ENCODE peak calls at places on chromosome 14, in seven cellular contexts. F, Y, C, G, K, Z and I are unnamed samples.

GRCh38 chr14:104182857-104183425 is 44.6 kb downstream of the KIF26A start:
- DNase-seq in C (no peak), Y (no peak), Z (no peak), K (no peak), G (no peak), F (no peak), I (no peak)

GRCh38 chr14:60061371-60061770 is 30.4 kb upstream of the PCNX4 start:
- DNase-seq in F (no peak), G (no peak), K (no peak), C (no peak), Y (no peak), Z (no peak), I (no peak)

GRCh38 chr14:96261772-96262485 is 5.9 kb downstream of the BDKRB1 start:
- DNase-seq in Z (no peak), K (peak), Y (no peak), F (no peak), G (no peak), C (no peak), I (no peak)

GRCh38 chr14:86766469-86766868 is 1226.5 kb downstream of the GALC start:
- DNase-seq in C (no peak), F (no peak), K (no peak), G (no peak), Z (no peak), Y (no peak), I (no peak)

GRCh38 chr14:34797747-34798583 is 77.2 kb downstream of the BAZ1A start:
- DNase-seq in F (no peak), G (no peak), K (no peak), Z (no peak), C (no peak), Y (no peak), I (no peak)

GRCh38 chr14:33962016-33962415 is 11.1 kb upstream of the EGLN3 start:
- DNase-seq in F (no peak), G (no peak), C (no peak), Z (no peak), Y (no peak), K (no peak), I (no peak)

GRCh38 chr14:90115780-90116179 is 54.0 kb downstream of the KCNK13 start:
- DNase-seq in K (no peak), F (no peak), Y (no peak), Z (no peak), G (no peak), C (no peak), I (no peak)

GRCh38 chr14:22520235-22520634 is 68.8 kb downstream of the DAD1 start:
- DNase-seq in C (no peak), Z (no peak), F (no peak), Y (no peak), G (no peak), K (no peak), I (no peak)

GRCh38 chr14:77219591-77219990 is 38.0 kb downstream of the TMEM63C start:
- DNase-seq in C (no peak), K (no peak), Y (no peak), Z (no peak), F (no peak), G (no peak), I (no peak)

GRCh38 chr14:65069874-65070709 is 32.2 kb downstream of the MAX start:
- DNase-seq in Y (no peak), K (no peak), C (no peak), G (no peak), F (no peak), Z (peak), I (no peak)

GRCh38 chr14:22796087-22796707 is 19.0 kb downstream of the SLC7A7 start:
- DNase-seq in G (no peak), F (no peak), C (no peak), Y (no peak), K (no peak), Z (no peak), I (no peak)

GRCh38 chr14:59961518-59962062 is 41.6 kb downstream of the LRRC9 start:
- DNase-seq in C (no peak), K (no peak), Z (no peak), G (no peak), Y (no peak), F (no peak), I (no peak)

GRCh38 chr14:23085458-23085857 is 9.5 kb downstream of the ACIN1 start:
- DNase-seq in Z (no peak), Y (no peak), K (no peak), G (no peak), F (no peak), C (no peak), I (no peak)

GRCh38 chr14:66163023-66163422 is 323.1 kb upstream of the CCDC196 start:
- DNase-seq in Y (no peak), K (no peak), F (no peak), C (no peak), G (no peak), Z (no peak), I (no peak)

DNA sequence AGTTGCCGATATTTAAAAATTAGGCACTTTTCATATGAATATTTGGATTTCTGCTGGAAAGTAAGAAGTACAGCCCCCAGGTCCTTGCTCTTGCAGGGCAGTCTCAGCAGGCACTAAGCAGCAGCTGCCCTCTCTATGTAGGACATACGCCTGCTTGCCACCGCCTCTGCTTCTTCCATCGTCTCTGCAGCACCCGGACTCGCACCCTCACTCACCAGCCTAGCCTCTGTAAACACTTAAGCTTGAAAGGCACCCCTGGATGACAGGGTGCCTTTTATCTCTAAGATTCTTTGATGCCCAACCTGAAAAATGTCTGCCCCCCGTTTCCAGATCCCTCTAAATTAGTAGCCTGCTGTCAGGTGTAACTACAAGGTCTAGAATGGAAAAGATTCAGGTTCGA is 19.0 kb downstream of the OTUB2 start:
- DNase-seq in Y (no peak), G (no peak), C (no peak), F (no peak), K (peak), Z (no peak), I (no peak)
- TF ChIP-seq CTCF in Y (no peak), G (no peak), C (no peak), F (no peak), K (no peak), Z (no peak), I (no peak)

DNA sequence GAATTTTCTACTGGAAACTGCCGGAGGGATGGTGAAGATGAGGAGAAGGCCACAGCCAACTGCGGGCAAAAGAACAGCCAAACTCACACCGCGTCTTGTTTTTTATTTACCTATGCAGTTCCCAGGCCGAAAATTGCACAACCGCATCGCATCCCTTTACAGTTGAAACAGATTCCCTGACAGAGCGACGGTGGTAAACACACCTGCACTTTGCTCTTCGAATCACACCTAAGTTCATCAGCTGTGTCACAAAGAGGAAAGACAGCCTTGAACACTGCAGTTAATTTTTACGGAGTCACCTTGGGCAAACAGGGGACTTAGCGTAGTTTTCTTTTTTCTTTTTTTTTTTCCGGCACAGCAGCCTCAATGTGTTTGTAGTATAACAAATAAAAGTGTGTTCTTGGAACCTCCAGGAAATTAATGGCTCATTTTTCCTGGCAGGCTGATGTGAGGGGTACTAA is 272.0 kb upstream of the DIO3 start:
- DNase-seq in Y (no peak), G (no peak), K (no peak), Z (peak), F (no peak), C (no peak), I (no peak)
- TF ChIP-seq EP300 in Y (no peak), G (no peak), K (no peak), Z (no peak), F (no peak), C (no peak), I (no peak)

GRCh38 chr14:93787465-93788306 is 599 bp downstream of the PRIMA1 start:
- DNase-seq in Z (no peak), C (no peak), Y (no peak), F (no peak), K (no peak), G (no peak), I (no peak)

GRCh38 chr14:93790966-93791365 is 2.7 kb upstream of the PRIMA1 start:
- DNase-seq in G (no peak), Y (no peak), Z (no peak), C (no peak), F (no peak), K (peak), I (no peak)

GRCh38 chr14:93788307-93788556 is at the start of gene PRIMA1:
- DNase-seq in C (no peak), G (no peak), F (no peak), Z (no peak), Y (no peak), K (no peak), I (no peak)

GRCh38 chr14:93789366-93790130 is 1.3 kb upstream of the PRIMA1 start:
- DNase-seq in G (no peak), K (peak), F (peak), C (no peak), Y (no peak), Z (no peak), I (no peak)

DNA sequence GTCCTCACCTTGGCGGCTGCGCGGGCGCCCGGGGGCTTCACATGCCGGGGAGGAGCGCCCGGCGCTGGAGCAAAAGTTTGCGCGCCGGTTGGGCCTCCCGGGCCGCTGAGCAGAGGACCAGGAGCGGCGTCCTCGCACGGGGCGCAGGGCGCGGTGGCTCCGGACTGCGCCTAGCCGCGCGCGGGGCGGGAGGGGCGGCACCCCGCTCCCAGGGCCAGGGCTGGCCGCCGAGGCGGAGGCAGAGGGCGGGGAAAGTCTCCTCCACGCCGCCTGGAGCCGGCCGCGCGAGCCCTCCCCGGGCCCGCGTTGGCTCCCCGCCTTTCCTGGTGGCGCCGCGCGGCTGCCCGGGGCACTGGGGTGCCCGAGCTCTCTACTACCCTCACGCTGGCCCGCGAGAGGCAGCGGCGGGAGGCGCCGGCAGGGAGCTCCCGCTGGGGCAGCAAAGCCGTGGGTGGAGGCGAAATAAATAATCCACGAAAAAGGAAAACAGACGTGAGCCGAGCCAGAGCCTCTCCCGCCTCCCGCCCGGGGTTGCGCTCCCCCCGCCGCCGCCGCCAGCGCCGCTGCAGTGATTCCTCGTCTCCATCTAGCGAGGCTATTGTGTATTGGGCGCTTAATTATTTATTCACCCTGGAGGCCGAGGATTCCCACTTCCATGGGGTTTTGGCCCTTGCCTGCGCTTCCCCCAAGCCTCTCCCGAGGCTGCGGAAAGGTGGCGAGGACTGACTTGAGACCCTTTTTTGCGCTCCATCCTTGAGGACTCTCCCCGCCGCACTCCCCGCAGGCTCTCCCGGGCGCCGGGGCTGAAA is 476 bp upstream of the PRIMA1 start:
- DNase-seq in K (peak), F (peak), G (no peak), C (peak), Y (no peak), Z (peak), I (peak)
- H3K4me3 ChIP-seq in K (peak), F (peak), G (peak), C (peak), Y (peak), Z (peak), I (peak)

DNA sequence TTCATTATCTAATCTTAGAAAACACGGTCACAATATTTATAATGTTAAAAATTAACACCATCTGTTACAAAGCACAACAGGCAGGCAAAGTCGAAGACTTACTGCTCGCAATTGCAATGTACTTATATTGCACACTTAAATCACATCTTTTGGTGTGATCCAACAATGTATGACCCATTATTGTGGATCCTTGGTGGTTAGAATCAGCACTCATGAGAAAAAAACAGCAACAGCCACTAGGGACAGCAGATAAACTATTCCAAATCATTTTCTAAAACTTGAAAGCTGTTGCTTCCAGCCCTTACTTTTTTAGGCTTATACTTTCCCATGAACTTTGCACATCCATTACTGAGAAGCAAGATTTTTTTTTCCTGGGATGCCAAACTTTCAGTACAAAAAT is 20.4 kb downstream of the COX16 start:
- DNase-seq in Z (no peak), G (no peak), C (no peak), Y (no peak), F (no peak), K (no peak), I (no peak)
- TF ChIP-seq CTCF in Z (no peak), G (no peak), C (no peak), Y (no peak), F (no peak), K (no peak), I (no peak)

GRCh38 chr14:69459122-69459521 is 25.4 kb upstream of the PLEKHD1 start:
- DNase-seq in G (no peak), C (no peak), Z (no peak), F (no peak), Y (no peak), K (no peak), I (no peak)
- TF ChIP-seq EP300 in G (no peak), C (no peak), Z (no peak), F (no peak), Y (no peak), K (no peak), I (no peak)

DNA sequence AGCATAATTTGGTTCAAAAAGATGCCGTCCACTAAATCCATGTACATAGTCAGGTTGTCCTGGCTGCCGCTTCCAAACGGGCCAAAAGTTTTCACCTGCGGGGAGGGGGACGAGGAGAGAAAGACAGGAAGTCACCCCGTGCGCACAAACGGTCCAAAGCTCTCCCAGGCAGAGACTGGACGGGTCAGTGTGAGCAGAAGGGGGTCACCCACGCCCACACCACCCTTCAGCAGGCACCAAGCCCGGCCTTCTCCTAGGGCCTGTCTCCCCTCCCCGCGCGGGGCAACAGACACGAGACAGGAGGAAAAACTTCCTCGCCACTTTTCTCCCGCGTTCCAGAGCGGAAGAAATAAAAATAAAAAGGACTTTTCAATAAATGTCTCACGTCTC is 881 bp downstream of the CCDC88C start:
- DNase-seq in Y (no peak), Z (peak), C (no peak), K (no peak), G (no peak), F (no peak), I (no peak)
- H3K4me3 ChIP-seq in Y (peak), Z (peak), C (peak), K (peak), G (peak), F (peak), I (peak)

GRCh38 chr14:68932686-68933085 is 46.4 kb downstream of the ACTN1 start:
- DNase-seq in C (no peak), Z (no peak), G (no peak), K (no peak), F (no peak), Y (no peak), I (no peak)
- TF ChIP-seq CTCF in C (no peak), Z (no peak), G (no peak), K (no peak), F (no peak), Y (no peak), I (no peak)

GRCh38 chr14:68391292-68392014 is 401.4 kb downstream of the ZFP36L1 start:
- DNase-seq in Y (peak), Z (no peak), K (no peak), G (no peak), C (no peak), F (no peak), I (peak)
- TF ChIP-seq EP300 in Y (peak), Z (no peak), K (no peak), G (no peak), C (no peak), F (no peak), I (peak)

GRCh38 chr14:103125098-103126070 is 2.1 kb downstream of the TNFAIP2 start:
- DNase-seq in Y (no peak), G (no peak), K (peak), C (no peak), Z (no peak), F (no peak), I (no peak)

GRCh38 chr14:103124501-103125001 is 1.3 kb downstream of the TNFAIP2 start:
- DNase-seq in F (no peak), Y (no peak), K (no peak), C (no peak), Z (no peak), G (no peak), I (peak)

GRCh38 chr14:103127356-103127755 is 4.1 kb downstream of the TNFAIP2 start:
- DNase-seq in C (no peak), F (no peak), G (peak), Z (no peak), K (no peak), Y (no peak), I (no peak)

GRCh38 chr14:103126873-103127304 is 3.6 kb downstream of the TNFAIP2 start:
- DNase-seq in K (peak), Y (no peak), Z (peak), G (peak), F (peak), C (no peak), I (peak)

GRCh38 chr14:103126088-103126872 is 3.0 kb downstream of the TNFAIP2 start:
- DNase-seq in F (no peak), G (peak), Z (peak), K (no peak), C (no peak), Y (no peak), I (peak)
- H3K4me3 ChIP-seq in F (peak), G (peak), Z (no peak), K (peak), C (peak), Y (no peak), I (peak)

GRCh38 chr14:80364816-80365215 is 153.5 kb upstream of the DIO2 start:
- DNase-seq in F (no peak), Y (no peak), K (no peak), Z (no peak), C (no peak), G (no peak), I (no peak)

DNA sequence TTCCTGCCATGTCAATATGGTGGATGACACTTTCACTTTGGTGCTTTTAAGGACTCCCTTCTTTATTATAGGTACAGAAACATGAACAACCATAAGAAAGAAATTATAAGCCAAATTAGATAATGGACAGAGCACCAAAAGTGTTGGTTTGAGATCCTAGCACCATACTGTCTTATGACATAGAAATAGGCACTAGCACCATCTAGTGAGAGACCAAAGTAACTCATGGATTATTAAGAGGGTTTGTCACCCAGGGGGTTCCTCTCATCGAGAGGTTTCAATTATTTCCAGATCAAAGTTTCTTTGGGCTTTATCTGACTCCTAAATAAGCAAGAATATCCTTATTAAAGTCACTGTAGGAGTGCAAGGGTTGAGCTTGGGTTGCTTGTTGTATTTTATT is 153.0 kb upstream of the DIO2 start:
- DNase-seq in K (no peak), G (no peak), Z (no peak), Y (no peak), C (peak), F (peak), I (no peak)
- TF ChIP-seq CTCF in K (no peak), G (no peak), Z (no peak), Y (no peak), C (peak), F (peak), I (no peak)